ENCODE peak calls at places on chromosome 14, in four cellular contexts. One of them, this sample, is unnamed. For H3K9me3, the result is how much of the 10 kb centered on the place peaks cover.

GRCh38 chr14:37620856-37621255 is 25.4 kb downstream of the TTC6 start:
- DNase-seq in left ventricle myocardium inferior: no peak
- DNase-seq in CD4-positive, alpha-beta T cell: no peak
- DNase-seq in MM.1S: no peak
- DNase-seq in this sample: no peak

GRCh38 chr14:74296037-74296467 is 6.7 kb downstream of the ABCD4 start:
- DNase-seq in left ventricle myocardium inferior: no peak
- DNase-seq in CD4-positive, alpha-beta T cell: no peak
- DNase-seq in MM.1S: no peak
- DNase-seq in this sample: no peak

GRCh38 chr14:64438181-64438839 is 27.0 kb upstream of the AKAP5 start:
- DNase-seq in left ventricle myocardium inferior: no peak
- DNase-seq in CD4-positive, alpha-beta T cell: no peak
- DNase-seq in MM.1S: no peak
- DNase-seq in this sample: no peak

GRCh38 chr14:102922490-102923200 is at the start of gene AMN:
- DNase-seq in left ventricle myocardium inferior: no peak
- DNase-seq in CD4-positive, alpha-beta T cell: no peak
- DNase-seq in MM.1S: no peak
- DNase-seq in this sample: no peak

GRCh38 chr14:61992139-61992538 is 229.9 kb downstream of the SNAPC1 start:
- DNase-seq in left ventricle myocardium inferior: no peak
- DNase-seq in CD4-positive, alpha-beta T cell: no peak
- DNase-seq in MM.1S: no peak
- DNase-seq in this sample: no peak

GRCh38 chr14:100535287-100536131 is 51.7 kb downstream of the BEGAIN start:
- DNase-seq in left ventricle myocardium inferior: peak
- DNase-seq in CD4-positive, alpha-beta T cell: no peak
- DNase-seq in MM.1S: no peak
- DNase-seq in this sample: peak

GRCh38 chr14:100436745-100437406 is 113.7 kb downstream of the SLC25A47 start:
- DNase-seq in left ventricle myocardium inferior: no peak
- DNase-seq in CD4-positive, alpha-beta T cell: no peak
- DNase-seq in MM.1S: no peak
- DNase-seq in this sample: no peak

GRCh38 chr14:23829736-23830474 is 123.7 kb upstream of the DHRS4 start:
- DNase-seq in left ventricle myocardium inferior: no peak
- DNase-seq in CD4-positive, alpha-beta T cell: no peak
- DNase-seq in MM.1S: no peak
- DNase-seq in this sample: no peak

GRCh38 chr14:64831419-64831818 is 48.3 kb downstream of the SPTB start:
- DNase-seq in left ventricle myocardium inferior: no peak
- DNase-seq in CD4-positive, alpha-beta T cell: no peak
- DNase-seq in MM.1S: no peak
- DNase-seq in this sample: no peak

GRCh38 chr14:95523818-95524448 is 7.5 kb upstream of the SYNE3 start:
- DNase-seq in left ventricle myocardium inferior: no peak
- DNase-seq in CD4-positive, alpha-beta T cell: peak
- DNase-seq in MM.1S: no peak
- DNase-seq in this sample: no peak

GRCh38 chr14:94480809-94481208 is 4.8 kb upstream of the SERPINA9 start:
- DNase-seq in left ventricle myocardium inferior: no peak
- DNase-seq in CD4-positive, alpha-beta T cell: no peak
- DNase-seq in MM.1S: no peak
- DNase-seq in this sample: no peak

GRCh38 chr14:74501135-74501614 is 7.6 kb downstream of the ISCA2 start:
- DNase-seq in left ventricle myocardium inferior: peak
- DNase-seq in CD4-positive, alpha-beta T cell: no peak
- DNase-seq in MM.1S: no peak
- DNase-seq in this sample: no peak

GRCh38 chr14:48973136-48973535 is 613.0 kb downstream of the RPS29 start:
- DNase-seq in left ventricle myocardium inferior: no peak
- DNase-seq in CD4-positive, alpha-beta T cell: no peak
- DNase-seq in MM.1S: no peak
- DNase-seq in this sample: no peak

GRCh38 chr14:100709252-100709955 is 17.3 kb upstream of the DLK1 start:
- DNase-seq in left ventricle myocardium inferior: peak
- DNase-seq in CD4-positive, alpha-beta T cell: peak
- DNase-seq in MM.1S: no peak
- DNase-seq in this sample: no peak

GRCh38 chr14:100187247-100187833 is 27.9 kb upstream of the DEGS2 start:
- DNase-seq in left ventricle myocardium inferior: no peak
- DNase-seq in CD4-positive, alpha-beta T cell: no peak
- DNase-seq in MM.1S: no peak
- DNase-seq in this sample: no peak

GRCh38 chr14:22039938-22040780 is 366.5 kb upstream of the OR4E1 start:
- DNase-seq in left ventricle myocardium inferior: no peak
- DNase-seq in CD4-positive, alpha-beta T cell: peak
- DNase-seq in MM.1S: peak
- DNase-seq in this sample: no peak
- H3K9me3 ChIP-seq in left ventricle myocardium inferior: under half
- H3K9me3 ChIP-seq in CD4-positive, alpha-beta T cell: under half
- H3K9me3 ChIP-seq in MM.1S: under half
- H3K9me3 ChIP-seq in this sample: under half

GRCh38 chr14:27409936-27410335 is 812.1 kb upstream of the NOVA1 start:
- DNase-seq in left ventricle myocardium inferior: no peak
- DNase-seq in CD4-positive, alpha-beta T cell: no peak
- DNase-seq in MM.1S: no peak
- DNase-seq in this sample: no peak

DNA sequence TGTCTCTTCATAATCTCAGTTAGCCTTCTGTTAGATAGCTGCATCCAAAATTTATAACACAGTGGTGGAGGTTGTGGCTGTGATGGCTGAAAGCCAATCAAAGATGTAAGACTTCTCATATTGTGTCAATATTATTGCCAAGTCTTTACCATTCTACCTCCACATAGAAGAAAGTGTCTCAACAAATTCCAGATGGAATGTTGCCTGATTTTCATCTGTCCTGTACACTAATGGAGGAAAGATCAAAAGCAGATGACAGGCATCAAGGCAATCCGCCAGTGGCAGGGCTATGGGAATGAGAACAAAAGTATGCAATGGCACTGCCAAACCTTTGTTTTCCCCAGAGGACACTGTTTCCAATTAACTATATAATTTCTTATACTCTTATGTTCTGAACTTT is 813.2 kb upstream of the NOVA1 start:
- DNase-seq in left ventricle myocardium inferior: no peak
- DNase-seq in CD4-positive, alpha-beta T cell: no peak
- DNase-seq in MM.1S: no peak
- DNase-seq in this sample: no peak
- H3K9me3 ChIP-seq in left ventricle myocardium inferior: under half
- H3K9me3 ChIP-seq in CD4-positive, alpha-beta T cell: under half
- H3K9me3 ChIP-seq in MM.1S: under half
- H3K9me3 ChIP-seq in this sample: under half

DNA sequence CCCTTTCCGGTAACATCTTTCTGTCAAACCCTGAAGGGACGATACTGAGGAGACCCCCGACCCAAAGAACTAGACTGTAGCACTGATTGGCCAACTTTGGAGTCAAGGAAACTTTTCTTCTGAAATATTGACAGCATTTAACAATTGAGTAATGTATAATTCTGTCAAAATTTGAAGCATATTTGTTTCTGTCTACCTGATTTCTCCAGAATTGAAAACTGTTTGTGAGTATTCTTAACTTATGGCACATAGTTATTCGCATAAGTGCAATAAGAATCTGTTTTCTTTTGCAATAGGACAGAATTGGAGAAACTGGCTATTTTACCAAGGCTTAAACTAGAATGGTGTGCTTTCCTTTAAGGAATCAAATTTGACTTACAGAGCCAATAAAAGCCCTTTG is 267.1 kb upstream of the FOXN3 start:
- DNase-seq in left ventricle myocardium inferior: no peak
- DNase-seq in CD4-positive, alpha-beta T cell: no peak
- DNase-seq in MM.1S: no peak
- DNase-seq in this sample: no peak
- H3K9me3 ChIP-seq in left ventricle myocardium inferior: under half
- H3K9me3 ChIP-seq in CD4-positive, alpha-beta T cell: under half
- H3K9me3 ChIP-seq in MM.1S: under half
- H3K9me3 ChIP-seq in this sample: under half

DNA sequence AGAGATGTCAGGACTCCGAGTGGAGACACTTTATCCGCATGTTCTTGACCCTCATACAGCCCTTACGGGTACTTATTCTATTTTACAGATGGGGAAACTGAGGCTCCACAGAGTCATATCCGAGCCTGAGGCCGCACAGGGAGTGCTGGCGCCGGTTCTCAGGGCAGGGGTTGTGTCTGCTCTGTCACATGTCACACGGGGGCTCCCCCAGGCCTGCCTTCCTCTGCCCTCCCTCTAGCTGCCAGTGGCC is 988 bp upstream of the INF2 start:
- DNase-seq in left ventricle myocardium inferior: no peak
- DNase-seq in CD4-positive, alpha-beta T cell: no peak
- DNase-seq in MM.1S: no peak
- DNase-seq in this sample: no peak
- H3K9me3 ChIP-seq in left ventricle myocardium inferior: under half
- H3K9me3 ChIP-seq in CD4-positive, alpha-beta T cell: under half
- H3K9me3 ChIP-seq in MM.1S: under half
- H3K9me3 ChIP-seq in this sample: under half

GRCh38 chr14:25574949-25575348 is 525.0 kb upstream of the STXBP6 start:
- DNase-seq in left ventricle myocardium inferior: no peak
- DNase-seq in CD4-positive, alpha-beta T cell: no peak
- DNase-seq in MM.1S: no peak
- DNase-seq in this sample: no peak

GRCh38 chr14:25570483-25570882 is 520.5 kb upstream of the STXBP6 start:
- DNase-seq in left ventricle myocardium inferior: no peak
- DNase-seq in CD4-positive, alpha-beta T cell: no peak
- DNase-seq in MM.1S: no peak
- DNase-seq in this sample: no peak
- H3K9me3 ChIP-seq in left ventricle myocardium inferior: under half
- H3K9me3 ChIP-seq in CD4-positive, alpha-beta T cell: under half
- H3K9me3 ChIP-seq in MM.1S: under half
- H3K9me3 ChIP-seq in this sample: under half

DNA sequence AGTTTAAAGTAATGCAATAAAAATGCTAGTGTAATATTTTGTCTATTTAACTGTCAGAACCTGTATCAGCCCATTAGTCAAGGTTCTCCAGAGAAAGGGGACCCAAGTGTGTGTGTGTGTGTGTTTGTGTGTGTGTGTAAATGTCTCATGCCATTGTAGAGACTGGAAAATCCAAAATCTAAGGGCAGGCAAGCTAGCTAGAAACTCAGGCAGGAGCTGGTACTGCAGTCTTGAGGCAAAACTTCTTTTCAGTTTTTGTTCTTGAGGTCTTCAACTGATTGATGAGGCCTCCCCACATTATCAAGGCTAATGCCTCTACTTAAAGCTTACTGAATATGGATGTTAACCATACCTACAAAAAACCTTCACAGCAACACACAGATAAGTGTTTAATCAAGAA is 126.7 kb downstream of the PRKD1 start:
- DNase-seq in left ventricle myocardium inferior: no peak
- DNase-seq in CD4-positive, alpha-beta T cell: no peak
- DNase-seq in MM.1S: no peak
- DNase-seq in this sample: no peak
- H3K9me3 ChIP-seq in left ventricle myocardium inferior: under half
- H3K9me3 ChIP-seq in CD4-positive, alpha-beta T cell: under half
- H3K9me3 ChIP-seq in MM.1S: under half
- H3K9me3 ChIP-seq in this sample: under half

GRCh38 chr14:105075364-105076295 is 10.4 kb upstream of the GPR132 start:
- DNase-seq in left ventricle myocardium inferior: peak
- DNase-seq in CD4-positive, alpha-beta T cell: no peak
- DNase-seq in MM.1S: peak
- DNase-seq in this sample: no peak
- H3K9me3 ChIP-seq in left ventricle myocardium inferior: under half
- H3K9me3 ChIP-seq in CD4-positive, alpha-beta T cell: under half
- H3K9me3 ChIP-seq in MM.1S: under half
- H3K9me3 ChIP-seq in this sample: under half

This sample was measured in T-helper 17 cell.